ENCODE peak calls at places on chromosomes 5 and 9, in five cellular contexts. One of them, this sample, is unnamed.

GRCh38 chr9:127448112-127448805 is 2.9 kb downstream of the RPL12 start:
- DNase-seq in AG04450: no peak
- DNase-seq in sigmoid colon: no peak
- DNase-seq in Panc1: no peak
- DNase-seq in fibroblast of villous mesenchyme: peak
- DNase-seq in this sample: no peak

GRCh38 chr9:89226076-89226475 is 47.5 kb upstream of the SHC3 start:
- DNase-seq in Panc1: no peak
- DNase-seq in AG04450: no peak
- DNase-seq in fibroblast of villous mesenchyme: peak
- DNase-seq in sigmoid colon: no peak
- DNase-seq in this sample: peak

GRCh38 chr9:124450241-124450924 is at the start of gene ADGRD2:
- DNase-seq in Panc1: no peak
- DNase-seq in fibroblast of villous mesenchyme: peak
- DNase-seq in sigmoid colon: no peak
- DNase-seq in AG04450: no peak
- DNase-seq in this sample: peak

GRCh38 chr9:119164716-119165115 is 204.5 kb downstream of the BRINP1 start:
- DNase-seq in fibroblast of villous mesenchyme: no peak
- DNase-seq in Panc1: no peak
- DNase-seq in AG04450: no peak
- DNase-seq in sigmoid colon: no peak
- DNase-seq in this sample: no peak

GRCh38 chr9:110638381-110638954 is 30.1 kb upstream of the MUSK start:
- DNase-seq in fibroblast of villous mesenchyme: peak
- DNase-seq in AG04450: no peak
- DNase-seq in Panc1: no peak
- DNase-seq in sigmoid colon: no peak
- DNase-seq in this sample: peak

GRCh38 chr9:94056442-94056974 is 27.8 kb upstream of the PTPDC1 start:
- DNase-seq in AG04450: peak
- DNase-seq in Panc1: no peak
- DNase-seq in fibroblast of villous mesenchyme: peak
- DNase-seq in sigmoid colon: no peak
- DNase-seq in this sample: peak

GRCh38 chr9:84759300-84759750 is 89.8 kb downstream of the NTRK2 start:
- DNase-seq in sigmoid colon: no peak
- DNase-seq in fibroblast of villous mesenchyme: no peak
- DNase-seq in Panc1: no peak
- DNase-seq in AG04450: no peak
- DNase-seq in this sample: no peak

GRCh38 chr9:97140566-97140965 is 101.6 kb upstream of the CTSV start:
- DNase-seq in Panc1: no peak
- DNase-seq in fibroblast of villous mesenchyme: no peak
- DNase-seq in AG04450: no peak
- DNase-seq in sigmoid colon: no peak
- DNase-seq in this sample: no peak

GRCh38 chr9:75432888-75433287 is 344.6 kb downstream of the OSTF1 start:
- DNase-seq in Panc1: no peak
- DNase-seq in sigmoid colon: no peak
- DNase-seq in fibroblast of villous mesenchyme: no peak
- DNase-seq in AG04450: no peak
- DNase-seq in this sample: no peak

GRCh38 chr5:138725153-138725884 is 27.9 kb upstream of the CTNNA1 start:
- DNase-seq in AG04450: peak
- DNase-seq in fibroblast of villous mesenchyme: peak
- DNase-seq in sigmoid colon: peak
- DNase-seq in Panc1: no peak
- DNase-seq in this sample: peak

GRCh38 chr9:122088880-122089567 is 4.1 kb downstream of the TTLL11 start:
- DNase-seq in AG04450: no peak
- DNase-seq in Panc1: no peak
- DNase-seq in sigmoid colon: no peak
- DNase-seq in fibroblast of villous mesenchyme: no peak
- DNase-seq in this sample: no peak

GRCh38 chr5:75405296-75405695 is 68.3 kb downstream of the HMGCR start:
- DNase-seq in sigmoid colon: no peak
- DNase-seq in Panc1: no peak
- DNase-seq in AG04450: no peak
- DNase-seq in fibroblast of villous mesenchyme: no peak
- DNase-seq in this sample: no peak

GRCh38 chr5:124952566-124952965 is 206.1 kb upstream of the ZNF608 start:
- DNase-seq in AG04450: no peak
- DNase-seq in sigmoid colon: no peak
- DNase-seq in Panc1: no peak
- DNase-seq in fibroblast of villous mesenchyme: no peak
- DNase-seq in this sample: no peak

GRCh38 chr9:27539479-27540441 is 10.1 kb upstream of the MOB3B start:
- DNase-seq in AG04450: peak
- DNase-seq in fibroblast of villous mesenchyme: peak
- DNase-seq in sigmoid colon: peak
- DNase-seq in Panc1: no peak
- DNase-seq in this sample: peak

GRCh38 chr5:87649455-87649854 is 236.7 kb upstream of the CCNH start:
- DNase-seq in sigmoid colon: no peak
- DNase-seq in fibroblast of villous mesenchyme: no peak
- DNase-seq in AG04450: no peak
- DNase-seq in Panc1: no peak
- DNase-seq in this sample: peak

GRCh38 chr9:13607746-13608445 is 328.4 kb upstream of the MPDZ start:
- DNase-seq in AG04450: no peak
- DNase-seq in Panc1: no peak
- DNase-seq in fibroblast of villous mesenchyme: no peak
- DNase-seq in sigmoid colon: no peak
- DNase-seq in this sample: peak

GRCh38 chr9:13033959-13034695 is 245.4 kb downstream of the MPDZ start:
- DNase-seq in sigmoid colon: peak
- DNase-seq in Panc1: peak
- DNase-seq in AG04450: peak
- DNase-seq in fibroblast of villous mesenchyme: peak
- DNase-seq in this sample: peak

GRCh38 chr9:103082494-103082893 is 87.4 kb downstream of the CYLC2 start:
- DNase-seq in Panc1: no peak
- DNase-seq in fibroblast of villous mesenchyme: no peak
- DNase-seq in AG04450: no peak
- DNase-seq in sigmoid colon: no peak
- DNase-seq in this sample: no peak

GRCh38 chr9:91334053-91334452 is 27.7 kb downstream of the AUH start:
- DNase-seq in sigmoid colon: no peak
- DNase-seq in fibroblast of villous mesenchyme: peak
- DNase-seq in AG04450: no peak
- DNase-seq in Panc1: no peak
- DNase-seq in this sample: peak

GRCh38 chr9:89342948-89343347 is 24.6 kb downstream of the SECISBP2 start:
- DNase-seq in sigmoid colon: no peak
- DNase-seq in fibroblast of villous mesenchyme: no peak
- DNase-seq in AG04450: no peak
- DNase-seq in Panc1: no peak
- DNase-seq in this sample: no peak

GRCh38 chr5:167861134-167861930 is 430.1 kb upstream of the WWC1 start:
- DNase-seq in fibroblast of villous mesenchyme: peak
- DNase-seq in Panc1: no peak
- DNase-seq in sigmoid colon: no peak
- DNase-seq in AG04450: no peak
- DNase-seq in this sample: peak

GRCh38 chr5:173138707-173139106 is 5.6 kb upstream of the BNIP1 start:
- DNase-seq in fibroblast of villous mesenchyme: peak
- DNase-seq in AG04450: no peak
- DNase-seq in Panc1: no peak
- DNase-seq in sigmoid colon: no peak
- DNase-seq in this sample: no peak

GRCh38 chr9:119003882-119004617 is 365.2 kb downstream of the BRINP1 start:
- DNase-seq in fibroblast of villous mesenchyme: no peak
- DNase-seq in sigmoid colon: no peak
- DNase-seq in AG04450: no peak
- DNase-seq in Panc1: no peak
- DNase-seq in this sample: no peak

GRCh38 chr5:134579284-134579771 is 53.3 kb downstream of the SAR1B start:
- DNase-seq in Panc1: no peak
- DNase-seq in sigmoid colon: peak
- DNase-seq in fibroblast of villous mesenchyme: no peak
- DNase-seq in AG04450: no peak
- DNase-seq in this sample: no peak

GRCh38 chr9:93893899-93894690 is 61.1 kb downstream of the BARX1 start:
- DNase-seq in Panc1: no peak
- DNase-seq in AG04450: no peak
- DNase-seq in sigmoid colon: peak
- DNase-seq in fibroblast of villous mesenchyme: no peak
- DNase-seq in this sample: no peak

GRCh38 chr9:73871636-73872035 is 625.5 kb upstream of the RORB start:
- DNase-seq in AG04450: no peak
- DNase-seq in sigmoid colon: no peak
- DNase-seq in Panc1: no peak
- DNase-seq in fibroblast of villous mesenchyme: no peak
- DNase-seq in this sample: no peak

GRCh38 chr9:131679261-131680020 is 60.4 kb downstream of the RAPGEF1 start:
- DNase-seq in fibroblast of villous mesenchyme: no peak
- DNase-seq in AG04450: no peak
- DNase-seq in sigmoid colon: no peak
- DNase-seq in Panc1: no peak
- DNase-seq in this sample: peak

GRCh38 chr5:68369436-68370125 is 154.0 kb downstream of the PIK3R1 start:
- DNase-seq in sigmoid colon: no peak
- DNase-seq in AG04450: no peak
- DNase-seq in Panc1: no peak
- DNase-seq in fibroblast of villous mesenchyme: no peak
- DNase-seq in this sample: no peak

GRCh38 chr5:50836356-50836755 is 169.9 kb downstream of the PARP8 start:
- DNase-seq in fibroblast of villous mesenchyme: no peak
- DNase-seq in Panc1: no peak
- DNase-seq in AG04450: no peak
- DNase-seq in sigmoid colon: no peak
- DNase-seq in this sample: no peak

GRCh38 chr5:168874713-168875380 is 295.7 kb upstream of the PANK3 start:
- DNase-seq in AG04450: no peak
- DNase-seq in fibroblast of villous mesenchyme: peak
- DNase-seq in sigmoid colon: no peak
- DNase-seq in Panc1: no peak
- DNase-seq in this sample: no peak

GRCh38 chr5:180116441-180117377 is 45.1 kb upstream of the RNF130 start:
- DNase-seq in fibroblast of villous mesenchyme: no peak
- DNase-seq in sigmoid colon: peak
- DNase-seq in Panc1: no peak
- DNase-seq in AG04450: no peak
- DNase-seq in this sample: no peak

GRCh38 chr5:92081958-92082712 is 699.0 kb upstream of the ARRDC3 start:
- DNase-seq in Panc1: no peak
- DNase-seq in fibroblast of villous mesenchyme: peak
- DNase-seq in AG04450: no peak
- DNase-seq in sigmoid colon: no peak
- DNase-seq in this sample: no peak
- H3K4me3 ChIP-seq in Panc1: peak
- H3K4me3 ChIP-seq in fibroblast of villous mesenchyme: peak
- H3K4me3 ChIP-seq in AG04450: no peak
- H3K4me3 ChIP-seq in sigmoid colon: no peak
- H3K4me3 ChIP-seq in this sample: no peak

GRCh38 chr5:110896901-110897300 is 158.1 kb downstream of the SLC25A46 start:
- DNase-seq in fibroblast of villous mesenchyme: peak
- DNase-seq in sigmoid colon: no peak
- DNase-seq in AG04450: peak
- DNase-seq in Panc1: no peak
- DNase-seq in this sample: peak

GRCh38 chr5:110899566-110900412 is 161.0 kb downstream of the SLC25A46 start:
- DNase-seq in Panc1: no peak
- DNase-seq in sigmoid colon: no peak
- DNase-seq in fibroblast of villous mesenchyme: peak
- DNase-seq in AG04450: no peak
- DNase-seq in this sample: peak

GRCh38 chr5:110894805-110895204 is 156.0 kb downstream of the SLC25A46 start:
- DNase-seq in AG04450: no peak
- DNase-seq in fibroblast of villous mesenchyme: no peak
- DNase-seq in Panc1: no peak
- DNase-seq in sigmoid colon: no peak
- DNase-seq in this sample: no peak
- TF ChIP-seq CTCF in AG04450: no peak
- TF ChIP-seq CTCF in fibroblast of villous mesenchyme: no peak
- TF ChIP-seq CTCF in Panc1: no peak
- TF ChIP-seq CTCF in sigmoid colon: no peak
- TF ChIP-seq CTCF in this sample: no peak

GRCh38 chr5:147748590-147748989 is 33.9 kb downstream of the JAKMIP2 start:
- DNase-seq in fibroblast of villous mesenchyme: no peak
- DNase-seq in AG04450: no peak
- DNase-seq in Panc1: no peak
- DNase-seq in sigmoid colon: no peak
- DNase-seq in this sample: no peak
- H3K4me3 ChIP-seq in fibroblast of villous mesenchyme: no peak
- H3K4me3 ChIP-seq in AG04450: no peak
- H3K4me3 ChIP-seq in Panc1: no peak
- H3K4me3 ChIP-seq in sigmoid colon: no peak
- H3K4me3 ChIP-seq in this sample: no peak

GRCh38 chr5:38846379-38846967 is 661 bp downstream of the OSMR start:
- DNase-seq in Panc1: no peak
- DNase-seq in sigmoid colon: no peak
- DNase-seq in fibroblast of villous mesenchyme: peak
- DNase-seq in AG04450: no peak
- DNase-seq in this sample: peak

GRCh38 chr5:38848637-38849036 is 2.8 kb downstream of the OSMR start:
- DNase-seq in fibroblast of villous mesenchyme: no peak
- DNase-seq in Panc1: no peak
- DNase-seq in AG04450: no peak
- DNase-seq in sigmoid colon: no peak
- DNase-seq in this sample: no peak

GRCh38 chr5:38843665-38844064 is 2.1 kb upstream of the OSMR start:
- DNase-seq in fibroblast of villous mesenchyme: no peak
- DNase-seq in Panc1: no peak
- DNase-seq in sigmoid colon: no peak
- DNase-seq in AG04450: no peak
- DNase-seq in this sample: no peak

GRCh38 chr5:38847549-38848341 is 1.9 kb downstream of the OSMR start:
- DNase-seq in sigmoid colon: no peak
- DNase-seq in Panc1: no peak
- DNase-seq in fibroblast of villous mesenchyme: peak
- DNase-seq in AG04450: no peak
- DNase-seq in this sample: peak

DNA sequence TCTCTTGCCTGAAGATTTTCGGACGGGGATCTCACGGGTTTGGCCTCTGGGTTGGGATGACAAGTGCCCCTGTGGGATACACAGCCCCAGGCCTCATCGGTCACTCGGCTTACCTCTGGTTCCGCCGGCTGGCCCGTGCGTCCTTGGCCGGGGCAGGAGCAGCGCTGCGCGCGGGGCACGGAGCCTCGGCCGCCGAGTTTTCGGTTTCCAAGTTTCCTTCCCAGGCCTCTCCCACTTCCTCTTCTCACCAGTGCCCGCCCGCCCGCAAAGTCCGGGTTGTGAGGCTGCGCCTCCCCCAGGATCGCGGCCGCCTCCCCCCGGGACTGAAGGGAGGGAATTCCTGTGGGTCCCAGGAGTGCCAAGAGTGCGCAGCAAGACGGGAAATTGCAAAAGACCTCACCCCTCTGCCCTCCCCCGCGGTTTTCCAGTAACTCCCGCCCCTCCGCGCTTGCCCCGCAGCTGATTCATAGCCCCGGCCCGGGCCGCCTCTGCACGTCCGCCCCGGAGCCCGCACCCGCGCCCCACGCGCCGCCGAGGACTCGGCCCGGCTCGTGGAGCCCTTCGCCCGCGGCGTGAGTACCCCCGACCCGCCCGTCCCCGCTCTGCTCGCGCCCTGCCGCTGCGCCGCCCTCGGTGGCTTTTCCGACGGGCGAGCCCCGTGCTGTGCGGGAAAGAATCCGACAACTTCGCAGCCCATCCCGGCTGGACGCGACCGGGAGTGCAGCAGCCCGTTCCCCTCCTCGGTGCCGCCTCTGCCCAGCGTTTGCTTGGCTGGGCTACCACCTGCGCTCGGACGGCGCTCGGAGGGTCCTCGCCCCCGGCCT is at the start of gene OSMR:
- DNase-seq in sigmoid colon: peak
- DNase-seq in fibroblast of villous mesenchyme: peak
- DNase-seq in AG04450: peak
- DNase-seq in Panc1: peak
- DNase-seq in this sample: peak
- TF ChIP-seq CTCF in sigmoid colon: no peak
- TF ChIP-seq CTCF in fibroblast of villous mesenchyme: no peak
- TF ChIP-seq CTCF in AG04450: no peak
- TF ChIP-seq CTCF in Panc1: no peak
- TF ChIP-seq CTCF in this sample: no peak